ENCODE peak calls at places on chromosomes 2 and 18, in four cellular contexts. U, A, D and I are unnamed samples.

GRCh38 chr2:237932731-237933131 is 34.1 kb upstream of the UBE2F start:
- DNase-seq in U (peak; percentile 14), A (peak; percentile 95), D (no peak), I (no peak)

GRCh38 chr2:20304411-20304810 is 46.2 kb downstream of the PUM2 start:
- DNase-seq in D (no peak), A (peak; percentile 77), U (no peak), I (no peak)

GRCh38 chr18:13800505-13801259 is 23.3 kb upstream of the MC5R start:
- DNase-seq in D (peak; percentile 25), A (peak; percentile 26), U (peak; percentile 80), I (peak; percentile 62)

GRCh38 chr2:170073288-170073687 is 104.7 kb upstream of the MYO3B start:
- DNase-seq in D (no peak), A (peak; percentile 87), U (no peak), I (peak; percentile 46)

GRCh38 chr2:227862227-227862740 is 9.1 kb upstream of the DAW1 start:
- DNase-seq in A (peak; percentile 86), D (peak; percentile 31), U (no peak), I (no peak)

GRCh38 chr2:26557244-26557925 is 79.5 kb upstream of the OTOF start:
- DNase-seq in U (peak; percentile 44), D (no peak), A (no peak), I (no peak)

GRCh38 chr2:224860786-224861185 is 144.6 kb upstream of the CCDC195 start:
- DNase-seq in D (no peak), U (no peak), A (no peak), I (no peak)

GRCh38 chr2:178193823-178194599 is at the start of gene OSBPL6:
- DNase-seq in D (peak; percentile 57), U (peak; percentile 85), A (peak; percentile 77), I (peak; percentile 87)

GRCh38 chr2:101116841-101117552 is 34.2 kb downstream of the TBC1D8 start:
- DNase-seq in A (no peak), D (no peak), U (no peak), I (no peak)

GRCh38 chr2:86397989-86398388 is 43.2 kb upstream of the KDM3A start:
- DNase-seq in D (no peak), A (no peak), U (no peak), I (no peak)

GRCh38 chr2:97785818-97786217 is 72.4 kb downstream of the ZAP70 start:
- DNase-seq in U (no peak), A (no peak), D (no peak), I (no peak)

GRCh38 chr2:1625281-1626001 is 118.9 kb downstream of the PXDN start:
- DNase-seq in U (peak; percentile 54), A (peak; percentile 72), D (no peak), I (no peak)

GRCh38 chr2:9424447-9425164 is 1.2 kb downstream of the CPSF3 start:
- DNase-seq in A (no peak), U (no peak), D (no peak), I (no peak)

GRCh38 chr18:34322365-34323289 is 97.9 kb upstream of the NOL4 start:
- DNase-seq in D (no peak), U (no peak), A (peak; percentile 85), I (peak; percentile 24)

GRCh38 chr18:64966667-64967066 is 784.1 kb upstream of the CDH7 start:
- DNase-seq in U (no peak), D (no peak), A (no peak), I (peak; percentile 23)

GRCh38 chr18:67938691-67939090 is 422.2 kb upstream of the DSEL start:
- DNase-seq in A (peak; percentile 89), U (no peak), D (no peak), I (no peak)

GRCh38 chr2:145546091-145546490 is 1026.2 kb upstream of the ZEB2 start:
- DNase-seq in A (peak; percentile 60), U (no peak), D (no peak), I (no peak)

GRCh38 chr2:202425036-202425435 is 48.9 kb downstream of the BMPR2 start:
- DNase-seq in A (no peak), U (no peak), D (no peak), I (no peak)

GRCh38 chr2:161146996-161147395 is 13.2 kb upstream of the TANK start:
- DNase-seq in A (no peak), D (no peak), U (no peak), I (peak; percentile 22)

GRCh38 chr2:98761267-98761781 is 30.4 kb upstream of the MGAT4A start:
- DNase-seq in U (peak; percentile 74), A (no peak), D (peak; percentile 49), I (no peak)

GRCh38 chr2:222756951-222757645 is 85.6 kb downstream of the MOGAT1 start:
- DNase-seq in U (no peak), A (peak; percentile 49), D (no peak), I (no peak)

GRCh38 chr2:204871246-204871953 is 326.1 kb downstream of the PARD3B start:
- DNase-seq in D (peak; percentile 37), U (no peak), A (peak; percentile 77), I (no peak)

GRCh38 chr2:16142383-16143361 is 202.3 kb downstream of the MYCN start:
- DNase-seq in U (no peak), A (no peak), D (peak; percentile 14), I (no peak)

GRCh38 chr2:109721626-109722025 is 72.5 kb upstream of the RGPD5 start:
- DNase-seq in A (no peak), D (no peak), U (no peak), I (no peak)

GRCh38 chr2:74423226-74424095 is 1.9 kb downstream of the WDR54 start:
- DNase-seq in U (no peak), A (no peak), D (no peak), I (no peak)

GRCh38 chr2:25976884-25977741 is 5.2 kb downstream of the KIF3C start:
- DNase-seq in D (no peak), A (no peak), U (peak; percentile 29), I (no peak)

GRCh38 chr2:65402339-65402738 is 30.1 kb downstream of the SPRED2 start:
- DNase-seq in D (no peak), A (peak; percentile 37), U (no peak), I (no peak)

GRCh38 chr2:45922577-45922988 is 271.1 kb downstream of the PRKCE start:
- DNase-seq in U (no peak), D (no peak), A (peak; percentile 76), I (peak; percentile 72)

GRCh38 chr2:231621051-231621879 is 28.6 kb downstream of the TEX44 start:
- DNase-seq in A (no peak), U (peak; percentile 76), D (no peak), I (peak; percentile 54)

GRCh38 chr18:8661754-8662573 is 43.4 kb upstream of the MTCL1 start:
- DNase-seq in A (peak; percentile 38), U (no peak), D (no peak), I (no peak)

GRCh38 chr2:222000326-222000725 is 298.5 kb downstream of the PAX3 start:
- DNase-seq in U (no peak), D (no peak), A (peak; percentile 86), I (no peak)

GRCh38 chr2:125572660-125573059 is 1083.3 kb upstream of the GYPC start:
- DNase-seq in U (no peak), D (no peak), A (no peak), I (no peak)
- H3K9me3 ChIP-seq in U (no peaks in the 10 kb centered on the region), D (no peaks in the 10 kb centered on the region), A (no peaks in the 10 kb centered on the region), I (no peaks in the 10 kb centered on the region)

DNA sequence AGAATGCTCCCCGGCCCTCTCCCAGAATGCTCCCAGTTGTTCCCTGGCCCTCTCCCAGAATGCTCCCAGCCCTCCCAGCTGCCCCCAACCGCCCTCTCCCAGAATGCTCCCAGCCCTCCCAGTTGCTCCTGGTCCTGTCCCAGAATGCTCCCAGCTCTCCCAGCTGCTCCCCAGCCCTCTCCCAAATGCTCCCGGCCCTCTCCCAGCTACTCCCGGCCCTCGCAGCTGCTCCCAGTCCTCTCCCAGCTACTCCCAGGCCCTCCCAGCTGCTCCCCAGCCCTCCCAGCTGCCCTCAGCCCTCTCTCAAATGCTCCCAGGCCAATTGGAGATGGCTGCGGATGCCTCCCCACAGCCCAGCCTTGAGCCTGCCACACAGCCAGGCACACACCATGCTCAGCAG is 31.1 kb downstream of the BIN1 start:
- DNase-seq in D (no peak), A (no peak), U (no peak), I (no peak)
- H3K27ac ChIP-seq in D (no peak overlapping the region), A (no peak overlapping the region), U (no peak overlapping the region), I (no peak overlapping the region)

DNA sequence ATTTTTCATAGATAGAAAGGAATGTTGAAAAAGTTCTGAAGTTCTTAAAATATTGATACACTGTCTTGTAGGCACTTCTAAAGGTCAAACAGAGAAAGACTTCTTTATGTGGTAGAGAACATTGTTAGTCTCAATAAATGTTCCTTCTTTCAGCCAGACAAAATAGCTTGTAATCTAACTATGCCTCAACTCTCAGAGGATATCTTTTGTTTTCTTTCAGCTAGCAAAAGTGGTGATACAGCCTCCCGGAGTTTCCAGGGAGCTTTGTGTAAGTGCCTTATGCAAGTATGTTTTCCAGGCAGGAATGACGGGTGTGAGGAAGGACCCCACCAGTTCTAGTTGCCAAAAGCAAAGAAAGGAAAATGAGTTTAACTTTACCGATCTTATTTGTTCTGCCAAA is 452.1 kb upstream of the ST6GAL2 start:
- DNase-seq in U (no peak), A (no peak), D (no peak), I (no peak)
- H3K4me3 ChIP-seq in U (no peak overlapping the region), A (no peak overlapping the region), D (no peak overlapping the region), I (no peak overlapping the region)

GRCh38 chr18:493974-494601 is 6.4 kb downstream of the COLEC12 start:
- DNase-seq in D (no peak), U (no peak), A (no peak), I (no peak)
- H3K9me3 ChIP-seq in D (no peaks in the 10 kb centered on the region), U (no peaks in the 10 kb centered on the region), A (no peaks in the 10 kb centered on the region), I (no peaks in the 10 kb centered on the region)